ENCODE peak calls at places on chromosomes 2 and 18, in ten cellular contexts. One of them, this sample, is unnamed.

GRCh38 chr2:213065583-213066444 is 85.6 kb downstream of the IKZF2 start:
- DNase-seq in activated naive CD8-positive, alpha-beta T cell treated with anti-CD3 and anti-CD28 coated beads for 36 hours: peak
- DNase-seq in EL: peak
- DNase-seq in NCI-H2171: peak
- DNase-seq in activated CD8-positive, alpha-beta memory T cell treated with anti-CD3 and anti-CD28 coated beads for 24 hours: no peak
- DNase-seq in activated T-cell treated with anti-CD3 and anti-CD28 coated beads for 48 hours: no peak
- DNase-seq in T follicular helper cell: no peak
- DNase-seq in smooth muscle cell of the brain vasculature: no peak
- DNase-seq in H54: no peak
- DNase-seq in stimulated activated CD4-positive, alpha-beta T cell treated with anti-CD3 and anti-CD28 coated beads, TNF-alpha, amount 100 ng/mL, for 24 hours: no peak
- DNase-seq in this sample: peak

GRCh38 chr2:174023591-174024523 is 58.7 kb upstream of the SP3 start:
- DNase-seq in activated naive CD8-positive, alpha-beta T cell treated with anti-CD3 and anti-CD28 coated beads for 36 hours: peak
- DNase-seq in EL: peak
- DNase-seq in NCI-H2171: peak
- DNase-seq in activated CD8-positive, alpha-beta memory T cell treated with anti-CD3 and anti-CD28 coated beads for 24 hours: no peak
- DNase-seq in activated T-cell treated with anti-CD3 and anti-CD28 coated beads for 48 hours: peak
- DNase-seq in T follicular helper cell: no peak
- DNase-seq in smooth muscle cell of the brain vasculature: peak
- DNase-seq in H54: no peak
- DNase-seq in stimulated activated CD4-positive, alpha-beta T cell treated with anti-CD3 and anti-CD28 coated beads, TNF-alpha, amount 100 ng/mL, for 24 hours: peak
- DNase-seq in this sample: peak

GRCh38 chr2:105857076-105857740 is 112.5 kb downstream of the NCK2 start:
- DNase-seq in activated naive CD8-positive, alpha-beta T cell treated with anti-CD3 and anti-CD28 coated beads for 36 hours: peak
- DNase-seq in EL: no peak
- DNase-seq in NCI-H2171: no peak
- DNase-seq in activated CD8-positive, alpha-beta memory T cell treated with anti-CD3 and anti-CD28 coated beads for 24 hours: no peak
- DNase-seq in activated T-cell treated with anti-CD3 and anti-CD28 coated beads for 48 hours: no peak
- DNase-seq in T follicular helper cell: no peak
- DNase-seq in smooth muscle cell of the brain vasculature: no peak
- DNase-seq in H54: no peak
- DNase-seq in stimulated activated CD4-positive, alpha-beta T cell treated with anti-CD3 and anti-CD28 coated beads, TNF-alpha, amount 100 ng/mL, for 24 hours: peak
- DNase-seq in this sample: no peak

GRCh38 chr2:235637906-235638305 is 144.1 kb downstream of the AGAP1 start:
- DNase-seq in activated naive CD8-positive, alpha-beta T cell treated with anti-CD3 and anti-CD28 coated beads for 36 hours: no peak
- DNase-seq in EL: no peak
- DNase-seq in NCI-H2171: no peak
- DNase-seq in activated CD8-positive, alpha-beta memory T cell treated with anti-CD3 and anti-CD28 coated beads for 24 hours: no peak
- DNase-seq in activated T-cell treated with anti-CD3 and anti-CD28 coated beads for 48 hours: no peak
- DNase-seq in T follicular helper cell: no peak
- DNase-seq in smooth muscle cell of the brain vasculature: no peak
- DNase-seq in H54: no peak
- DNase-seq in stimulated activated CD4-positive, alpha-beta T cell treated with anti-CD3 and anti-CD28 coated beads, TNF-alpha, amount 100 ng/mL, for 24 hours: no peak
- DNase-seq in this sample: no peak

GRCh38 chr2:45259144-45259543 is 249.9 kb upstream of the SIX2 start:
- DNase-seq in activated naive CD8-positive, alpha-beta T cell treated with anti-CD3 and anti-CD28 coated beads for 36 hours: no peak
- DNase-seq in EL: no peak
- DNase-seq in NCI-H2171: no peak
- DNase-seq in activated CD8-positive, alpha-beta memory T cell treated with anti-CD3 and anti-CD28 coated beads for 24 hours: no peak
- DNase-seq in activated T-cell treated with anti-CD3 and anti-CD28 coated beads for 48 hours: no peak
- DNase-seq in T follicular helper cell: no peak
- DNase-seq in smooth muscle cell of the brain vasculature: no peak
- DNase-seq in H54: no peak
- DNase-seq in stimulated activated CD4-positive, alpha-beta T cell treated with anti-CD3 and anti-CD28 coated beads, TNF-alpha, amount 100 ng/mL, for 24 hours: no peak
- DNase-seq in this sample: no peak

GRCh38 chr2:139626128-139626527 is 845.9 kb upstream of the NXPH2 start:
- DNase-seq in activated naive CD8-positive, alpha-beta T cell treated with anti-CD3 and anti-CD28 coated beads for 36 hours: no peak
- DNase-seq in EL: no peak
- DNase-seq in NCI-H2171: no peak
- DNase-seq in activated CD8-positive, alpha-beta memory T cell treated with anti-CD3 and anti-CD28 coated beads for 24 hours: no peak
- DNase-seq in activated T-cell treated with anti-CD3 and anti-CD28 coated beads for 48 hours: no peak
- DNase-seq in T follicular helper cell: no peak
- DNase-seq in smooth muscle cell of the brain vasculature: no peak
- DNase-seq in H54: no peak
- DNase-seq in stimulated activated CD4-positive, alpha-beta T cell treated with anti-CD3 and anti-CD28 coated beads, TNF-alpha, amount 100 ng/mL, for 24 hours: no peak
- DNase-seq in this sample: no peak

GRCh38 chr2:235554385-235554784 is 60.5 kb downstream of the AGAP1 start:
- DNase-seq in activated naive CD8-positive, alpha-beta T cell treated with anti-CD3 and anti-CD28 coated beads for 36 hours: no peak
- DNase-seq in EL: no peak
- DNase-seq in NCI-H2171: no peak
- DNase-seq in activated CD8-positive, alpha-beta memory T cell treated with anti-CD3 and anti-CD28 coated beads for 24 hours: no peak
- DNase-seq in activated T-cell treated with anti-CD3 and anti-CD28 coated beads for 48 hours: no peak
- DNase-seq in T follicular helper cell: no peak
- DNase-seq in smooth muscle cell of the brain vasculature: no peak
- DNase-seq in H54: no peak
- DNase-seq in stimulated activated CD4-positive, alpha-beta T cell treated with anti-CD3 and anti-CD28 coated beads, TNF-alpha, amount 100 ng/mL, for 24 hours: no peak
- DNase-seq in this sample: no peak

GRCh38 chr2:90069290-90069894 is 1377.9 kb downstream of the RPIA start:
- DNase-seq in activated naive CD8-positive, alpha-beta T cell treated with anti-CD3 and anti-CD28 coated beads for 36 hours: peak
- DNase-seq in EL: no peak
- DNase-seq in NCI-H2171: no peak
- DNase-seq in activated CD8-positive, alpha-beta memory T cell treated with anti-CD3 and anti-CD28 coated beads for 24 hours: no peak
- DNase-seq in activated T-cell treated with anti-CD3 and anti-CD28 coated beads for 48 hours: no peak
- DNase-seq in T follicular helper cell: no peak
- DNase-seq in smooth muscle cell of the brain vasculature: no peak
- DNase-seq in H54: peak
- DNase-seq in stimulated activated CD4-positive, alpha-beta T cell treated with anti-CD3 and anti-CD28 coated beads, TNF-alpha, amount 100 ng/mL, for 24 hours: peak
- DNase-seq in this sample: no peak

GRCh38 chr2:173282795-173283545 is 71.7 kb upstream of the CDCA7 start:
- DNase-seq in activated naive CD8-positive, alpha-beta T cell treated with anti-CD3 and anti-CD28 coated beads for 36 hours: no peak
- DNase-seq in EL: no peak
- DNase-seq in NCI-H2171: no peak
- DNase-seq in activated CD8-positive, alpha-beta memory T cell treated with anti-CD3 and anti-CD28 coated beads for 24 hours: no peak
- DNase-seq in activated T-cell treated with anti-CD3 and anti-CD28 coated beads for 48 hours: no peak
- DNase-seq in T follicular helper cell: no peak
- DNase-seq in smooth muscle cell of the brain vasculature: no peak
- DNase-seq in H54: no peak
- DNase-seq in stimulated activated CD4-positive, alpha-beta T cell treated with anti-CD3 and anti-CD28 coated beads, TNF-alpha, amount 100 ng/mL, for 24 hours: no peak
- DNase-seq in this sample: no peak

GRCh38 chr2:61993422-61994024 is 88.0 kb downstream of the COMMD1 start:
- DNase-seq in activated naive CD8-positive, alpha-beta T cell treated with anti-CD3 and anti-CD28 coated beads for 36 hours: peak
- DNase-seq in EL: peak
- DNase-seq in NCI-H2171: no peak
- DNase-seq in activated CD8-positive, alpha-beta memory T cell treated with anti-CD3 and anti-CD28 coated beads for 24 hours: no peak
- DNase-seq in activated T-cell treated with anti-CD3 and anti-CD28 coated beads for 48 hours: no peak
- DNase-seq in T follicular helper cell: no peak
- DNase-seq in smooth muscle cell of the brain vasculature: peak
- DNase-seq in H54: peak
- DNase-seq in stimulated activated CD4-positive, alpha-beta T cell treated with anti-CD3 and anti-CD28 coated beads, TNF-alpha, amount 100 ng/mL, for 24 hours: no peak
- DNase-seq in this sample: peak

GRCh38 chr2:71449343-71449742 is 4.0 kb upstream of the DYSF start:
- DNase-seq in activated naive CD8-positive, alpha-beta T cell treated with anti-CD3 and anti-CD28 coated beads for 36 hours: no peak
- DNase-seq in EL: no peak
- DNase-seq in NCI-H2171: no peak
- DNase-seq in activated CD8-positive, alpha-beta memory T cell treated with anti-CD3 and anti-CD28 coated beads for 24 hours: no peak
- DNase-seq in activated T-cell treated with anti-CD3 and anti-CD28 coated beads for 48 hours: no peak
- DNase-seq in T follicular helper cell: no peak
- DNase-seq in smooth muscle cell of the brain vasculature: no peak
- DNase-seq in H54: no peak
- DNase-seq in stimulated activated CD4-positive, alpha-beta T cell treated with anti-CD3 and anti-CD28 coated beads, TNF-alpha, amount 100 ng/mL, for 24 hours: no peak
- DNase-seq in this sample: no peak

GRCh38 chr2:204354442-204354856 is 190.8 kb upstream of the PARD3B start:
- DNase-seq in activated naive CD8-positive, alpha-beta T cell treated with anti-CD3 and anti-CD28 coated beads for 36 hours: no peak
- DNase-seq in EL: no peak
- DNase-seq in NCI-H2171: no peak
- DNase-seq in activated CD8-positive, alpha-beta memory T cell treated with anti-CD3 and anti-CD28 coated beads for 24 hours: no peak
- DNase-seq in activated T-cell treated with anti-CD3 and anti-CD28 coated beads for 48 hours: no peak
- DNase-seq in T follicular helper cell: no peak
- DNase-seq in smooth muscle cell of the brain vasculature: no peak
- DNase-seq in H54: no peak
- DNase-seq in stimulated activated CD4-positive, alpha-beta T cell treated with anti-CD3 and anti-CD28 coated beads, TNF-alpha, amount 100 ng/mL, for 24 hours: no peak
- DNase-seq in this sample: no peak

GRCh38 chr18:36630917-36631316 is 197.9 kb downstream of the TPGS2 start:
- DNase-seq in activated naive CD8-positive, alpha-beta T cell treated with anti-CD3 and anti-CD28 coated beads for 36 hours: no peak
- DNase-seq in EL: no peak
- DNase-seq in NCI-H2171: no peak
- DNase-seq in activated CD8-positive, alpha-beta memory T cell treated with anti-CD3 and anti-CD28 coated beads for 24 hours: no peak
- DNase-seq in activated T-cell treated with anti-CD3 and anti-CD28 coated beads for 48 hours: no peak
- DNase-seq in T follicular helper cell: no peak
- DNase-seq in smooth muscle cell of the brain vasculature: no peak
- DNase-seq in H54: no peak
- DNase-seq in stimulated activated CD4-positive, alpha-beta T cell treated with anti-CD3 and anti-CD28 coated beads, TNF-alpha, amount 100 ng/mL, for 24 hours: no peak
- DNase-seq in this sample: no peak